ENCODE peak calls at places on chromosomes 16 and 17, in five cellular contexts. P is cerebellum; D is T47D; H is NCI-H1048; S is CD8-positive, alpha-beta T cell. O is an unnamed sample.

GRCh38 chr17:79497949-79498348 is 112.9 kb downstream of the RBFOX3 start:
- DNase-seq in P (peak), D (no peak), H (no peak), S (no peak), O (no peak)

GRCh38 chr17:65292430-65292829 is 155.3 kb downstream of the RGS9 start:
- DNase-seq in P (no peak), D (no peak), H (no peak), S (no peak), O (no peak)

GRCh38 chr17:49990921-49991320 is 4.1 kb downstream of the DLX3 start:
- DNase-seq in P (no peak), D (no peak), H (no peak), S (no peak), O (no peak)

GRCh38 chr16:85436207-85436606 is 176.9 kb upstream of the GSE1 start:
- DNase-seq in P (no peak), D (no peak), H (no peak), S (no peak), O (no peak)

GRCh38 chr16:10339777-10340752 is 45.8 kb upstream of the ATF7IP2 start:
- DNase-seq in P (no peak), D (no peak), H (no peak), S (no peak), O (no peak)

GRCh38 chr16:24906199-24906808 is 60.5 kb downstream of the SLC5A11 start:
- DNase-seq in P (no peak), D (no peak), H (no peak), S (no peak), O (no peak)

GRCh38 chr17:79748296-79749099 is 17.8 kb downstream of the ENPP7 start:
- DNase-seq in P (no peak), D (no peak), H (no peak), S (no peak), O (no peak)

GRCh38 chr17:76034433-76035185 is 7.5 kb upstream of the EVPL start:
- DNase-seq in P (no peak), D (no peak), H (no peak), S (no peak), O (no peak)

GRCh38 chr17:2954898-2955445 is 108.4 kb downstream of the OR1D5 start:
- DNase-seq in P (no peak), D (no peak), H (peak), S (no peak), O (no peak)

GRCh38 chr17:19714542-19715411 is 1.6 kb downstream of the SLC47A2 start:
- DNase-seq in P (no peak), D (no peak), H (no peak), S (no peak), O (no peak)

GRCh38 chr17:588519-588918 is 126.1 kb downstream of the VPS53 start:
- DNase-seq in P (no peak), D (no peak), H (no peak), S (no peak), O (no peak)

GRCh38 chr17:4858068-4858879 is 25.1 kb downstream of the MINK1 start:
- DNase-seq in P (no peak), D (no peak), H (no peak), S (no peak), O (no peak)

GRCh38 chr17:81277421-81277820 is 17.7 kb downstream of the SLC38A10 start:
- DNase-seq in P (peak), D (no peak), H (no peak), S (no peak), O (no peak)

GRCh38 chr17:74711058-74711824 is 1.5 kb downstream of the CD300LF start:
- DNase-seq in P (no peak), D (no peak), H (no peak), S (no peak), O (no peak)

GRCh38 chr17:38724337-38724988 is 5.7 kb upstream of the CISD3 start:
- DNase-seq in P (no peak), D (no peak), H (no peak), S (no peak), O (no peak)

GRCh38 chr17:4043862-4044261 is 79.6 kb upstream of the ATP2A3 start:
- DNase-seq in P (no peak), D (no peak), H (no peak), S (peak), O (peak)

GRCh38 chr16:85252461-85252860 is 140.2 kb upstream of the CIBAR2 start:
- DNase-seq in P (no peak), D (no peak), H (no peak), S (no peak), O (peak)

GRCh38 chr17:57256708-57257112 is 387 bp downstream of the MSI2 start:
- DNase-seq in P (peak), D (no peak), H (no peak), S (peak), O (peak)

GRCh38 chr16:72924487-72924886 is 123.4 kb downstream of the ZFHX3 start:
- DNase-seq in P (no peak), D (no peak), H (no peak), S (no peak), O (no peak)

GRCh38 chr17:72393553-72393952 is 272.7 kb downstream of the SOX9 start:
- DNase-seq in P (no peak), D (no peak), H (no peak), S (no peak), O (no peak)

GRCh38 chr17:50260501-50260911 is 13.8 kb upstream of the TMEM92 start:
- DNase-seq in P (no peak), D (no peak), H (no peak), S (no peak), O (no peak)

GRCh38 chr16:1525871-1526607 is 7.4 kb upstream of the TMEM204 start:
- DNase-seq in P (no peak), D (no peak), H (no peak), S (peak), O (no peak)

GRCh38 chr17:8089728-8090127 is 2.2 kb upstream of the ALOX12B start:
- DNase-seq in P (no peak), D (no peak), H (no peak), S (no peak), O (no peak)

GRCh38 chr16:68642436-68643064 is 2.6 kb upstream of the CDH3 start:
- DNase-seq in P (no peak), D (no peak), H (no peak), S (no peak), O (no peak)

GRCh38 chr17:80781188-80781577 is 210.5 kb upstream of the CHMP6 start:
- DNase-seq in P (no peak), D (no peak), H (no peak), S (no peak), O (no peak)

GRCh38 chr17:81867123-81867951 is 3.8 kb downstream of the ARHGDIA start:
- DNase-seq in P (no peak), D (peak), H (no peak), S (peak), O (no peak)

GRCh38 chr17:29607557-29608195 is 14.7 kb downstream of the ANKRD13B start:
- DNase-seq in P (no peak), D (no peak), H (no peak), S (peak), O (no peak)

GRCh38 chr17:65008877-65009276 is 47.7 kb downstream of the GNA13 start:
- DNase-seq in P (no peak), D (no peak), H (no peak), S (no peak), O (no peak)

GRCh38 chr17:73465851-73466250 is 154.1 kb upstream of the CDC42EP4 start:
- DNase-seq in P (no peak), D (no peak), H (no peak), S (no peak), O (no peak)

GRCh38 chr16:89869911-89870310 is 3.5 kb upstream of the TCF25 start:
- DNase-seq in P (no peak), D (no peak), H (no peak), S (no peak), O (no peak)

GRCh38 chr17:55159251-55159650 is 105.5 kb upstream of the HLF start:
- DNase-seq in P (no peak), D (no peak), H (no peak), S (no peak), O (no peak)

GRCh38 chr17:68061512-68062313 is 26.2 kb downstream of the KPNA2 start:
- DNase-seq in P (no peak), D (no peak), H (no peak), S (no peak), O (no peak)

GRCh38 chr17:72338304-72338703 is 217.5 kb downstream of the SOX9 start:
- DNase-seq in P (no peak), D (no peak), H (no peak), S (no peak), O (no peak)

GRCh38 chr17:17416007-17416399 is 60.8 kb upstream of the MED9 start:
- DNase-seq in P (no peak), D (peak), H (no peak), S (no peak), O (no peak)

GRCh38 chr17:6392609-6393367 is 42.1 kb downstream of the AIPL1 start:
- DNase-seq in P (no peak), D (no peak), H (no peak), S (no peak), O (no peak)

GRCh38 chr17:34393401-34393800 is 30.4 kb upstream of the CCL1 start:
- DNase-seq in P (no peak), D (no peak), H (no peak), S (no peak), O (no peak)

GRCh38 chr16:14286381-14287230 is 215.5 kb downstream of the MRTFB start:
- DNase-seq in P (no peak), D (no peak), H (no peak), S (peak), O (peak)

GRCh38 chr17:43398724-43399595 is at the start of gene ARL4D:
- DNase-seq in P (peak), D (peak), H (peak), S (peak), O (peak)

GRCh38 chr16:77207029-77207428 is 7.8 kb downstream of the SYCE1L start:
- DNase-seq in P (no peak), D (no peak), H (no peak), S (no peak), O (no peak)

GRCh38 chr16:57000271-57001025 is 11.1 kb downstream of the NLRC5 start:
- DNase-seq in P (no peak), D (no peak), H (no peak), S (peak), O (peak)

O was measured in activated gamma-delta T cell treated with Interleukin-2 at 50 U/mL for 16 hours.